ENCODE peak calls at places on chromosomes 16 and 17, in ten cellular contexts. E is MCF 10A, U is H9, Q is AG09319, R is astrocyte of the spinal cord, I is lower leg skin, T is adrenal gland, X is neural crest cell, O is suprapubic skin, C is natural killer cell. B is an unnamed sample.
A peak's percentile ranks its signal among the peaks of the same experiment; 100 is the strongest.

GRCh38 chr17:46190763-46191162 is 2.5 kb downstream of the KANSL1 start:
- DNase-seq in E (no peak), U (no peak), Q (no peak), R (no peak), I (no peak), T (no peak), X (no peak), O (no peak), C (no peak), B (no peak)

GRCh38 chr17:29581583-29582253 is 7.7 kb downstream of the GIT1 start:
- DNase-seq in E (peak; percentile 87), U (no peak), Q (no peak), R (no peak), I (peak; percentile 60), T (no peak), X (no peak), O (peak; percentile 67), C (no peak), B (no peak)

GRCh38 chr17:48997103-48997826 is at the start of gene IGF2BP1:
- DNase-seq in E (no peak), U (peak; percentile 86), Q (no peak), R (peak; percentile 84), I (no peak), T (no peak), X (peak; percentile 75), O (no peak), C (peak; percentile 26), B (no peak)

GRCh38 chr17:67353161-67353560 is 13.2 kb downstream of the PSMD12 start:
- DNase-seq in E (no peak), U (no peak), Q (no peak), R (no peak), I (no peak), T (no peak), X (no peak), O (no peak), C (no peak), B (no peak)

GRCh38 chr16:9297437-9298113 is 206.1 kb downstream of the HAPSTR1 start:
- DNase-seq in E (peak; percentile 2), U (peak; percentile 62), Q (no peak), R (no peak), I (no peak), T (peak; percentile 79), X (peak; percentile 45), O (no peak), C (no peak), B (no peak)

GRCh38 chr17:48596000-48596734 is 2.6 kb upstream of the HOXB5 start:
- DNase-seq in E (no peak), U (no peak), Q (no peak), R (peak; percentile 46), I (no peak), T (peak; percentile 66), X (no peak), O (no peak), C (no peak), B (no peak)

GRCh38 chr17:1899403-1900000 is 69.7 kb downstream of the RPA1 start:
- DNase-seq in E (no peak), U (no peak), Q (no peak), R (no peak), I (no peak), T (no peak), X (no peak), O (no peak), C (no peak), B (no peak)

GRCh38 chr17:67608691-67609090 is 109.0 kb upstream of the NOL11 start:
- DNase-seq in E (no peak), U (no peak), Q (no peak), R (peak; percentile 67), I (no peak), T (peak; percentile 54), X (no peak), O (no peak), C (no peak), B (no peak)

GRCh38 chr16:26334218-26335111 is 642.7 kb downstream of the HS3ST4 start:
- DNase-seq in E (no peak), U (no peak), Q (no peak), R (no peak), I (no peak), T (no peak), X (no peak), O (no peak), C (no peak), B (no peak)

GRCh38 chr16:88883117-88883895 is 16.8 kb upstream of the PABPN1L start:
- DNase-seq in E (no peak), U (no peak), Q (no peak), R (no peak), I (no peak), T (no peak), X (no peak), O (no peak), C (no peak), B (no peak)

GRCh38 chr16:85174871-85175723 is 62.8 kb upstream of the CIBAR2 start:
- DNase-seq in E (no peak), U (no peak), Q (no peak), R (no peak), I (no peak), T (no peak), X (no peak), O (no peak), C (no peak), B (no peak)

GRCh38 chr16:20611975-20612471 is 35.9 kb upstream of the ACSM2B start:
- DNase-seq in E (no peak), U (no peak), Q (no peak), R (no peak), I (no peak), T (no peak), X (no peak), O (no peak), C (no peak), B (no peak)

GRCh38 chr17:21286066-21286770 is 1.7 kb downstream of the MAP2K3 start:
- DNase-seq in E (peak; percentile 99), U (no peak), Q (peak; percentile 95), R (peak; percentile 98), I (peak; percentile 92), T (peak; percentile 97), X (no peak), O (peak; percentile 97), C (peak; percentile 23), B (peak; percentile 87)

GRCh38 chr17:77088455-77089117 is 52.2 kb upstream of the SEC14L1 start:
- DNase-seq in E (peak; percentile 93), U (peak; percentile 98), Q (peak; percentile 93), R (peak; percentile 98), I (peak; percentile 95), T (peak; percentile 96), X (peak; percentile 95), O (peak; percentile 97), C (peak; percentile 85), B (peak; percentile 90)

GRCh38 chr17:44044092-44044491 is 22.4 kb downstream of the LSM12 start:
- DNase-seq in E (peak; percentile 79), U (no peak), Q (no peak), R (no peak), I (no peak), T (no peak), X (no peak), O (no peak), C (no peak), B (no peak)

GRCh38 chr16:59259074-59259963 is 525.2 kb upstream of the GOT2 start:
- DNase-seq in E (no peak), U (no peak), Q (no peak), R (peak; percentile 2), I (no peak), T (no peak), X (no peak), O (no peak), C (no peak), B (no peak)

GRCh38 chr17:73226556-73227172 is 33.8 kb downstream of the COG1 start:
- DNase-seq in E (no peak), U (no peak), Q (no peak), R (no peak), I (no peak), T (no peak), X (no peak), O (no peak), C (no peak), B (no peak)

GRCh38 chr17:83177611-83178532 is 98.5 kb downstream of the METRNL start:
- DNase-seq in E (no peak), U (peak; percentile 29), Q (no peak), R (no peak), I (peak; percentile 12), T (peak; percentile 43), X (no peak), O (no peak), C (peak; percentile 13), B (no peak)

GRCh38 chr17:19397556-19398041 is 10.6 kb upstream of the MFAP4 start:
- DNase-seq in E (no peak), U (peak; percentile 85), Q (no peak), R (no peak), I (no peak), T (peak; percentile 39), X (no peak), O (no peak), C (no peak), B (no peak)
- TF ChIP-seq CTCF in E (no peak), U (peak; percentile 76), Q (no peak), R (no peak), I (no peak), T (no peak), X (no peak), O (no peak), C (no peak), B (no peak)

GRCh38 chr16:30534368-30535105 is at the start of gene ZNF747:
- DNase-seq in E (peak; percentile 86), U (peak; percentile 91), Q (peak; percentile 59), R (peak; percentile 83), I (peak; percentile 91), T (peak; percentile 97), X (peak; percentile 80), O (peak; percentile 94), C (peak; percentile 86), B (peak; percentile 87)
- TF ChIP-seq CTCF in E (no peak), U (no peak), Q (no peak), R (no peak), I (no peak), T (no peak), X (peak; percentile 13), O (no peak), C (no peak), B (no peak)

GRCh38 chr16:51938861-51939260 is 608.1 kb downstream of the TOX3 start:
- DNase-seq in E (peak; percentile 11), U (no peak), Q (no peak), R (no peak), I (peak; percentile 20), T (no peak), X (no peak), O (no peak), C (no peak), B (no peak)
- TF ChIP-seq CTCF in E (no peak), U (no peak), Q (no peak), R (no peak), I (no peak), T (no peak), X (no peak), O (no peak), C (no peak), B (no peak)

GRCh38 chr17:52384695-52385094 is 226.2 kb upstream of the CA10 start:
- DNase-seq in E (no peak), U (no peak), Q (no peak), R (no peak), I (no peak), T (no peak), X (no peak), O (no peak), C (no peak), B (no peak)

GRCh38 chr17:52378860-52379259 is 220.3 kb upstream of the CA10 start:
- DNase-seq in E (no peak), U (no peak), Q (no peak), R (no peak), I (no peak), T (no peak), X (no peak), O (no peak), C (no peak), B (no peak)

GRCh38 chr17:52388941-52389340 is 230.4 kb upstream of the CA10 start:
- DNase-seq in E (no peak), U (no peak), Q (no peak), R (no peak), I (no peak), T (no peak), X (no peak), O (no peak), C (no peak), B (no peak)

GRCh38 chr17:52383493-52384100 is 225.1 kb upstream of the CA10 start:
- DNase-seq in E (peak; percentile 75), U (peak; percentile 89), Q (no peak), R (peak; percentile 8), I (no peak), T (peak; percentile 83), X (peak; percentile 64), O (no peak), C (no peak), B (no peak)
- TF ChIP-seq CTCF in E (peak; percentile 82), U (peak; percentile 87), Q (peak; percentile 32), R (peak; percentile 45), I (no peak), T (peak; percentile 50), X (peak; percentile 81), O (peak; percentile 60), C (no peak), B (no peak)